ENCODE peak calls at places on chromosomes 13 and 19, in eight cellular contexts. K, D, I, O, Z, A, L and F are unnamed samples.

GRCh38 chr19:5903054-5903501 is 512 bp downstream of the NDUFA11 start:
- DNase-seq in K (peak), D (no peak), I (peak), O (peak), Z (peak), A (no peak), L (no peak), F (no peak)

GRCh38 chr19:48469056-48469881 is at the start of gene CYTH2:
- DNase-seq in K (peak), D (peak), I (peak), O (peak), Z (peak), A (peak), L (peak), F (peak)

GRCh38 chr13:99886706-99887105 is 84.9 kb downstream of the ZIC5 start:
- DNase-seq in K (no peak), D (peak), I (no peak), O (no peak), Z (no peak), A (no peak), L (no peak), F (no peak)

GRCh38 chr13:36275190-36276002 is 22.2 kb downstream of the CCDC169 start:
- DNase-seq in K (peak), D (peak), I (peak), O (peak), Z (peak), A (peak), L (no peak), F (peak)

GRCh38 chr19:20124879-20125278 is 42.1 kb upstream of the ZNF486 start:
- DNase-seq in K (no peak), D (no peak), I (no peak), O (no peak), Z (no peak), A (no peak), L (no peak), F (no peak)

GRCh38 chr13:21402586-21403307 is 56.4 kb downstream of the ZDHHC20 start:
- DNase-seq in K (no peak), D (peak), I (no peak), O (no peak), Z (no peak), A (no peak), L (peak), F (no peak)

GRCh38 chr13:82947121-82948077 is 934.9 kb downstream of the SLITRK1 start:
- DNase-seq in K (no peak), D (peak), I (no peak), O (no peak), Z (no peak), A (no peak), L (no peak), F (no peak)

GRCh38 chr13:20121154-20121515 is 39.7 kb downstream of the GJA3 start:
- DNase-seq in K (no peak), D (peak), I (no peak), O (no peak), Z (no peak), A (no peak), L (no peak), F (no peak)

GRCh38 chr13:39956036-39956435 is 300.6 kb downstream of the COG6 start:
- DNase-seq in K (peak), D (no peak), I (no peak), O (no peak), Z (no peak), A (no peak), L (no peak), F (no peak)

GRCh38 chr13:91312324-91312723 is 35.2 kb upstream of the MIR17HG start:
- DNase-seq in K (peak), D (no peak), I (peak), O (no peak), Z (no peak), A (no peak), L (no peak), F (no peak)

GRCh38 chr19:3125900-3126524 is 9.8 kb upstream of the GNA15 start:
- DNase-seq in K (peak), D (peak), I (peak), O (peak), Z (peak), A (peak), L (peak), F (peak)

GRCh38 chr19:34381399-34382251 is 16.6 kb downstream of the GPI start:
- DNase-seq in K (no peak), D (no peak), I (no peak), O (no peak), Z (no peak), A (no peak), L (no peak), F (no peak)

GRCh38 chr19:40089462-40089861 is 1.3 kb downstream of the ZNF780A start:
- DNase-seq in K (peak), D (no peak), I (no peak), O (no peak), Z (no peak), A (no peak), L (no peak), F (no peak)

GRCh38 chr19:3970313-3970807 is 539 bp downstream of the DAPK3 start:
- DNase-seq in K (no peak), D (no peak), I (no peak), O (no peak), Z (no peak), A (no peak), L (no peak), F (peak)

GRCh38 chr19:58010507-58010906 is 7.9 kb upstream of the ZNF606 start:
- DNase-seq in K (no peak), D (no peak), I (no peak), O (no peak), Z (no peak), A (no peak), L (no peak), F (no peak)

GRCh38 chr13:95411641-95412040 is 110.4 kb upstream of the ABCC4 start:
- DNase-seq in K (no peak), D (no peak), I (no peak), O (no peak), Z (no peak), A (no peak), L (no peak), F (no peak)

GRCh38 chr13:44155422-44156293 is 218.0 kb upstream of the SERP2 start:
- DNase-seq in K (no peak), D (no peak), I (peak), O (peak), Z (no peak), A (no peak), L (no peak), F (peak)

GRCh38 chr13:77859450-77859849 is 59.2 kb downstream of the EDNRB start:
- DNase-seq in K (no peak), D (no peak), I (no peak), O (no peak), Z (no peak), A (no peak), L (no peak), F (no peak)

GRCh38 chr13:33932765-33933406 is 114.9 kb downstream of the RFC3 start:
- DNase-seq in K (no peak), D (no peak), I (no peak), O (no peak), Z (no peak), A (peak), L (no peak), F (no peak)

GRCh38 chr13:109859216-109859835 is 72.9 kb upstream of the IRS2 start:
- DNase-seq in K (no peak), D (no peak), I (no peak), O (no peak), Z (no peak), A (no peak), L (no peak), F (no peak)

GRCh38 chr13:32902898-32903297 is 113.3 kb upstream of the KL start:
- DNase-seq in K (no peak), D (no peak), I (peak), O (no peak), Z (no peak), A (no peak), L (no peak), F (peak)

GRCh38 chr13:73536865-73537264 is 478.1 kb downstream of the KLF5 start:
- DNase-seq in K (no peak), D (no peak), I (no peak), O (no peak), Z (no peak), A (no peak), L (no peak), F (no peak)

GRCh38 chr13:30874561-30874960 is 31.5 kb upstream of the MEDAG start:
- DNase-seq in K (no peak), D (no peak), I (no peak), O (no peak), Z (no peak), A (no peak), L (no peak), F (no peak)

GRCh38 chr13:52925775-52926285 is 77.4 kb upstream of the PCDH8 start:
- DNase-seq in K (no peak), D (no peak), I (no peak), O (no peak), Z (no peak), A (no peak), L (no peak), F (no peak)

GRCh38 chr19:45772912-45773311 is 3.9 kb upstream of the SIX5 start:
- DNase-seq in K (no peak), D (no peak), I (no peak), O (no peak), Z (no peak), A (no peak), L (no peak), F (no peak)

GRCh38 chr13:66405908-66406802 is 824.0 kb downstream of the PCDH9 start:
- DNase-seq in K (no peak), D (peak), I (no peak), O (peak), Z (no peak), A (no peak), L (no peak), F (peak)

GRCh38 chr13:107238262-107238661 is 670.3 kb upstream of the ARGLU1 start:
- DNase-seq in K (no peak), D (no peak), I (peak), O (no peak), Z (no peak), A (no peak), L (no peak), F (no peak)

GRCh38 chr19:15015946-15016542 is 33.2 kb upstream of the CASP14 start:
- DNase-seq in K (peak), D (peak), I (peak), O (peak), Z (no peak), A (no peak), L (no peak), F (peak)

GRCh38 chr19:47421844-47422395 is 2.6 kb upstream of the MEIS3 start:
- DNase-seq in K (no peak), D (no peak), I (peak), O (peak), Z (no peak), A (peak), L (no peak), F (peak)

GRCh38 chr19:51417107-51417806 is at the start of gene SIGLEC10:
- DNase-seq in K (peak), D (peak), I (peak), O (no peak), Z (no peak), A (no peak), L (no peak), F (no peak)

GRCh38 chr19:29263305-29264080 is 50.5 kb upstream of the UQCRFS1 start:
- DNase-seq in K (peak), D (peak), I (peak), O (peak), Z (peak), A (peak), L (no peak), F (peak)

GRCh38 chr13:105139380-105140285 is 1395.8 kb downstream of the EFNB2 start:
- DNase-seq in K (peak), D (no peak), I (peak), O (no peak), Z (peak), A (no peak), L (peak), F (no peak)

GRCh38 chr19:46482645-46483044 is 11.3 kb upstream of the PNMA8A start:
- DNase-seq in K (no peak), D (no peak), I (no peak), O (no peak), Z (no peak), A (no peak), L (no peak), F (no peak)

DNA sequence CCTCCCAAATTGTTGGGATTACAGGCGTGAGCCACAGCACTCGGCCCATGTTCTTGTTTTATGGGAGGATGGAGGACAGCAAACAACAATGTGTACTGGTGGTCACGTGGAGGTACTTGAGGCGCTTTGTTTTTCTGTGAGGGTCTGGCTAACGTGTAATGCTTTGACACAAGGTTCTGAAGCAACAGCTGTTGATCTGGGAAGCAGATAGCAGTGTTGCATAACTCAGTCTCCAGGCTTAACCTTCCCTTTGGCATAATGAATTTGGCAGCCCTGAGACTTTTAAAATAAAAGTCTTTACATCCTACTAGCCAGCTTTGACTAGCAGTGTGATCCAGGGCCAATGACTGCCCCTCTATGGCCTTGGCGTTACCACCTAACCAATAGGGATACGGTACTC is 6.9 kb upstream of the ZNF580 start:
- DNase-seq in K (no peak), D (no peak), I (no peak), O (no peak), Z (no peak), A (no peak), L (no peak), F (no peak)
- H2AFZ ChIP-seq in K (peak), D (peak), I (peak), O (peak), Z (peak), A (peak), L (no peak), F (no peak)

GRCh38 chr13:48319458-48320395 is 16.2 kb downstream of the RB1 start:
- DNase-seq in K (no peak), D (no peak), I (no peak), O (no peak), Z (no peak), A (no peak), L (no peak), F (no peak)
- TF ChIP-seq EZH2phosphoT487 in K (no peak), D (no peak), I (no peak), O (no peak), Z (no peak), A (no peak), L (no peak), F (no peak)

GRCh38 chr19:54677217-54677616 is 14.4 kb downstream of the LILRB4 start:
- DNase-seq in K (no peak), D (no peak), I (peak), O (no peak), Z (no peak), A (no peak), L (no peak), F (no peak)

GRCh38 chr19:54670576-54671347 is 8.0 kb downstream of the LILRB4 start:
- DNase-seq in K (no peak), D (no peak), I (no peak), O (no peak), Z (no peak), A (no peak), L (no peak), F (no peak)

GRCh38 chr19:54673222-54673621 is 10.4 kb downstream of the LILRB4 start:
- DNase-seq in K (no peak), D (no peak), I (no peak), O (no peak), Z (peak), A (no peak), L (no peak), F (no peak)

GRCh38 chr19:54668353-54668752 is 5.6 kb downstream of the LILRB4 start:
- DNase-seq in K (no peak), D (no peak), I (no peak), O (no peak), Z (no peak), A (no peak), L (no peak), F (no peak)

GRCh38 chr19:54674021-54674617 is 11.3 kb downstream of the LILRB4 start:
- DNase-seq in K (peak), D (peak), I (peak), O (no peak), Z (peak), A (peak), L (peak), F (peak)
- TF ChIP-seq CTCF in K (peak), D (peak), I (peak), O (peak), Z (peak), A (peak), L (peak), F (peak)

DNA sequence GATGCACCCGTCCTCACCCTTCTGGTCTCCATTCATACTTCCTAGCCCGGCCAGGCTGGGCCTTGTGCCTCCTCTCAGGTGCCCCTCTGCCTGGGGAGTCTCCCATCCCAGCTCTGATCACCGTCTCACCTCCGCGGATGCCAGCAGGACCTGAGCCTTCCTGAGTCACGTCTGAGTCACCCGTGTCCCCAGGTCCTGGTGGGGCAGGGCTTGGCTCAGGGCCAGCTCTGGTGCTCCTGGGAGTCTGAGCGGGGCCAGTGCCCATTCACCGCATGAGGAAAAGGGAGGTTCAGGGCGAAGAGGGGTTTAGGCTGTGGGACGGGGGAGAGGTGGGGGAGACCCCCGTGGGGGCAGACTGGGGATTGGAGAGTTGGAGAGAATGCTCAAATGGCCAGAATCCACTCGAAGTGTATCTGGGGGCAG is 593 bp downstream of the ATP8B3 start:
- DNase-seq in K (peak), D (peak), I (no peak), O (peak), Z (no peak), A (peak), L (peak), F (no peak)
- H2AFZ ChIP-seq in K (peak), D (peak), I (no peak), O (no peak), Z (no peak), A (peak), L (no peak), F (no peak)